ENCODE peak calls at places on chromosomes 5 and 9, in eight cellular contexts. W is activated B cell treated with CpG ODN at 0.5 μM for 24 hours, J is NCI-H2171, T is EL, N is NCI-H1105 treated with DMSO at 0.1 percent for 48 hours, M is left colon, Q is EH, S is amniotic stem cell. D is an unnamed sample.

GRCh38 chr9:136149853-136150252 is 31.2 kb upstream of the TMEM250 start:
- DNase-seq in N (no peak), J (no peak), S (no peak), W (no peak), M (no peak), T (no peak), Q (no peak), D (no peak)

GRCh38 chr5:153767221-153768218 is 271.2 kb downstream of the FAM114A2 start:
- DNase-seq in J (no peak), T (no peak), S (no peak), W (no peak), Q (no peak), M (no peak), N (no peak), D (no peak)

GRCh38 chr9:115396071-115396529 is 278.1 kb upstream of the TNC start:
- DNase-seq in J (no peak), T (peak; percentile 25), S (no peak), W (no peak), Q (peak; percentile 53), M (no peak), N (no peak), D (no peak)

GRCh38 chr5:96432245-96433065 is 593 bp downstream of the PCSK1 start:
- DNase-seq in W (no peak), T (peak; percentile 8), Q (no peak), M (no peak), S (no peak), J (peak; percentile 60), N (peak; percentile 83), D (no peak)

GRCh38 chr9:72947987-72948465 is 4.8 kb downstream of the ALDH1A1 start:
- DNase-seq in J (no peak), N (peak; percentile 44), M (no peak), Q (no peak), S (no peak), T (no peak), W (no peak), D (no peak)

GRCh38 chr5:141834331-141834730 is 43.9 kb downstream of the PCDH1 start:
- DNase-seq in T (no peak), S (no peak), J (no peak), W (no peak), N (no peak), Q (peak; percentile 11), M (no peak), D (no peak)

GRCh38 chr5:112917453-112918005 is 4.5 kb downstream of the REEP5 start:
- DNase-seq in M (no peak), W (no peak), S (no peak), T (peak; percentile 33), J (no peak), N (no peak), Q (peak; percentile 18), D (peak; percentile 9)

GRCh38 chr5:55694152-55694830 is 17.8 kb downstream of the SLC38A9 start:
- DNase-seq in N (peak; percentile 15), J (peak; percentile 22), M (no peak), T (peak; percentile 40), S (no peak), W (no peak), Q (peak; percentile 56), D (no peak)

GRCh38 chr9:135085830-135086546 is 1.5 kb upstream of the OLFM1 start:
- DNase-seq in S (no peak), M (peak; percentile 44), Q (peak; percentile 64), N (peak; percentile 61), T (peak; percentile 59), J (peak; percentile 44), W (no peak), D (peak; percentile 77)

GRCh38 chr5:154475613-154476342 is 2.2 kb downstream of the HAND1 start:
- DNase-seq in M (no peak), J (no peak), T (no peak), S (no peak), Q (no peak), N (no peak), W (no peak), D (no peak)

GRCh38 chr9:20683351-20684034 is 566 bp upstream of the FOCAD start:
- DNase-seq in M (peak; percentile 60), N (peak; percentile 40), T (peak; percentile 75), Q (peak; percentile 75), J (no peak), S (peak; percentile 31), W (no peak), D (no peak)

D was measured in iPS DF 6.9.